ENCODE peak calls at places on chromosomes 3 and 15, in six cellular contexts. S, D, Y, T, H and C are unnamed samples.

GRCh38 chr15:101031203-101031602 is 112.0 kb downstream of the LRRK1 start:
- DNase-seq in S (no peak), D (no peak), Y (peak; percentile 15), T (peak; percentile 65), H (no peak), C (no peak)

GRCh38 chr3:43707998-43708397 is 17.3 kb downstream of the ABHD5 start:
- DNase-seq in S (no peak), D (peak; percentile 15), Y (no peak), T (peak; percentile 86), H (peak; percentile 73), C (no peak)

GRCh38 chr3:42557849-42558248 is 23.9 kb downstream of the SEC22C start:
- DNase-seq in S (no peak), D (no peak), Y (no peak), T (no peak), H (no peak), C (no peak)

GRCh38 chr15:83559310-83559966 is 94.5 kb upstream of the ADAMTSL3 start:
- DNase-seq in S (no peak), D (peak; percentile 28), Y (peak; percentile 56), T (peak; percentile 81), H (peak; percentile 71), C (peak; percentile 77)

GRCh38 chr3:64445318-64446300 is 220.3 kb upstream of the PRICKLE2 start:
- DNase-seq in S (no peak), D (no peak), Y (peak; percentile 44), T (peak; percentile 67), H (peak; percentile 72), C (no peak)

GRCh38 chr15:44798815-44799214 is 62.5 kb downstream of the TRIM69 start:
- DNase-seq in S (no peak), D (no peak), Y (peak; percentile 17), T (peak; percentile 27), H (peak; percentile 11), C (peak; percentile 85)

GRCh38 chr15:87502173-87502572 is 754.4 kb downstream of the NTRK3 start:
- DNase-seq in S (no peak), D (no peak), Y (no peak), T (no peak), H (no peak), C (no peak)

GRCh38 chr15:38504680-38505467 is 50.9 kb downstream of the FAM98B start:
- DNase-seq in S (no peak), D (no peak), Y (no peak), T (no peak), H (no peak), C (no peak)

GRCh38 chr3:54631507-54632280 is 296.2 kb downstream of the LRTM1 start:
- DNase-seq in S (no peak), D (no peak), Y (no peak), T (no peak), H (no peak), C (no peak)